ENCODE peak calls at places on chromosomes 7 and 10, in four cellular contexts. W is fibroblast of lung, C is upper lobe of right lung, U is H9. G is an unnamed sample.

GRCh38 chr7:13639416-13639815 is 350.1 kb downstream of the ETV1 start:
- DNase-seq in W (no peak), U (no peak), C (no peak), G (no peak)

GRCh38 chr10:5585517-5586222 is 60.9 kb downstream of the CALML3 start:
- DNase-seq in W (peak), C (peak), U (no peak), G (no peak)

GRCh38 chr7:23012797-23013714 is 874 bp downstream of the HYCC1 start:
- DNase-seq in C (peak), U (peak), W (peak), G (peak)

GRCh38 chr10:124220547-124220946 is 127.1 kb upstream of the CHST15 start:
- DNase-seq in U (no peak), C (no peak), W (no peak), G (no peak)

GRCh38 chr10:12782537-12782936 is 219.0 kb downstream of the CCDC3 start:
- DNase-seq in C (no peak), W (no peak), U (peak), G (no peak)

GRCh38 chr7:27364344-27364758 is 121.7 kb downstream of the EVX1 start:
- DNase-seq in U (no peak), W (peak), C (no peak), G (peak)

GRCh38 chr10:102752934-102753664 is 9.4 kb downstream of the WBP1L start:
- DNase-seq in W (peak), U (peak), C (no peak), G (no peak)

GRCh38 chr10:70604106-70604505 is 1.6 kb upstream of the PRF1 start:
- DNase-seq in U (no peak), C (no peak), W (no peak), G (no peak)

GRCh38 chr7:157667261-157667660 is 330.5 kb downstream of the DNAJB6 start:
- DNase-seq in W (no peak), C (no peak), U (no peak), G (no peak)

GRCh38 chr10:51510231-51510630 is 189.2 kb downstream of the CSTF2T start:
- DNase-seq in U (no peak), W (peak), C (no peak), G (no peak)

GRCh38 chr7:116377721-116378120 is 121.8 kb upstream of the CAV2 start:
- DNase-seq in W (no peak), U (no peak), C (no peak), G (no peak)

GRCh38 chr7:65441010-65441409 is 67.4 kb downstream of the ZNF92 start:
- DNase-seq in W (peak), C (no peak), U (no peak), G (no peak)

GRCh38 chr10:25061711-25062455 is 45.5 kb downstream of the THNSL1 start:
- DNase-seq in C (no peak), U (no peak), W (peak), G (no peak)

GRCh38 chr10:114520453-114520852 is 116.2 kb upstream of the AFAP1L2 start:
- DNase-seq in W (peak), C (no peak), U (no peak), G (no peak)

GRCh38 chr7:4739528-4739992 is 35.9 kb upstream of the AP5Z1 start:
- DNase-seq in U (no peak), C (no peak), W (peak), G (no peak)

GRCh38 chr7:55006499-55006898 is 12.3 kb upstream of the EGFR start:
- DNase-seq in C (no peak), U (peak), W (no peak), G (no peak)

DNA sequence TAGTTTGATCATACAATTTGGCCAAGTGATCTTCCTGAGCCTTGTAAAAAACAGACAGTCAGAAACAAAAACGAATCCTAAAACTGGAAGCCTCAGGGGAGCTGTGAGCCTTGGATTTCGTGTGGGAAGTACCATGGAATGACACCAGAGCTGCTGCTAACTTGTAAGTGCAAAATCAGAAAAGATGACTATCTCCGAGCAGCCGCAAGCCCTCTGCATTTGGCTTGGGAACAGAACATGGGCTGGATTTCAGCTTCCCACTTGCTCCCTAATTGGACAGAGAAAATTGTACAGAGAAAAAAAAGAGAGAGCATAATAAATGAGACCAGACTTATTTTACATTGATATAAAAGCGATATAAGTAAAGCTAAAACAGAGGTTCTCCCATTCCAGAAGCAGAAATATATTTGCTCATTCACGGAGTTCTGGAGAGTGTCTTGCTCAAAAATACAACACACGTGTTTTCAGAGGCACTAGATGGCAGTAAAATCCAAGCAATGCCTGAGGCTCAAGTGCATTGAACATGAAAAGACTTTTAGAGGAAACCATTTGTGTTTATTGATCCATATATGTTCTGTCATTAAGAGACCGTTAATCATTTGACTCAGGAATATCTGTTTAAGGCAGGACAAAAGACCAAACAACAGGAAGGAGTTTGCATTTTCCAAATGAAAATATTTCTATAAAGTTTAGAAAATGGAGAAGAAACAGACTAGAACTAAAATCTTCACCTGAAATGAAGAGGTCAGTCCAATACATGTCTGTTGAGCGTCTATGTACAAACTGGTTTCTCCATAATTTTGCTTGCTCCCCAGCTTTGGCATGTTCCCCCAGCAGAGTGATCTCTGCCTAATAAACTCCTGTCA is 78.3 kb upstream of the SLC26A5 start:
- DNase-seq in C (no peak), U (no peak), W (peak), G (no peak)
- TF ChIP-seq CTCF in C (peak), U (peak), W (peak), G (no peak)

GRCh38 chr7:139109983-139110411 is 477 bp upstream of the ZC3HAV1 start:
- DNase-seq in C (no peak), W (no peak), U (no peak), G (no peak)

GRCh38 chr7:139106959-139107358 is 2.6 kb downstream of the ZC3HAV1 start:
- DNase-seq in C (no peak), U (no peak), W (no peak), G (no peak)

GRCh38 chr7:139109188-139109982 is at the start of gene ZC3HAV1:
- DNase-seq in W (peak), C (peak), U (peak), G (peak)

GRCh38 chr7:139111147-139111546 is 1.6 kb upstream of the ZC3HAV1 start:
- DNase-seq in U (no peak), C (no peak), W (no peak), G (no peak)

DNA sequence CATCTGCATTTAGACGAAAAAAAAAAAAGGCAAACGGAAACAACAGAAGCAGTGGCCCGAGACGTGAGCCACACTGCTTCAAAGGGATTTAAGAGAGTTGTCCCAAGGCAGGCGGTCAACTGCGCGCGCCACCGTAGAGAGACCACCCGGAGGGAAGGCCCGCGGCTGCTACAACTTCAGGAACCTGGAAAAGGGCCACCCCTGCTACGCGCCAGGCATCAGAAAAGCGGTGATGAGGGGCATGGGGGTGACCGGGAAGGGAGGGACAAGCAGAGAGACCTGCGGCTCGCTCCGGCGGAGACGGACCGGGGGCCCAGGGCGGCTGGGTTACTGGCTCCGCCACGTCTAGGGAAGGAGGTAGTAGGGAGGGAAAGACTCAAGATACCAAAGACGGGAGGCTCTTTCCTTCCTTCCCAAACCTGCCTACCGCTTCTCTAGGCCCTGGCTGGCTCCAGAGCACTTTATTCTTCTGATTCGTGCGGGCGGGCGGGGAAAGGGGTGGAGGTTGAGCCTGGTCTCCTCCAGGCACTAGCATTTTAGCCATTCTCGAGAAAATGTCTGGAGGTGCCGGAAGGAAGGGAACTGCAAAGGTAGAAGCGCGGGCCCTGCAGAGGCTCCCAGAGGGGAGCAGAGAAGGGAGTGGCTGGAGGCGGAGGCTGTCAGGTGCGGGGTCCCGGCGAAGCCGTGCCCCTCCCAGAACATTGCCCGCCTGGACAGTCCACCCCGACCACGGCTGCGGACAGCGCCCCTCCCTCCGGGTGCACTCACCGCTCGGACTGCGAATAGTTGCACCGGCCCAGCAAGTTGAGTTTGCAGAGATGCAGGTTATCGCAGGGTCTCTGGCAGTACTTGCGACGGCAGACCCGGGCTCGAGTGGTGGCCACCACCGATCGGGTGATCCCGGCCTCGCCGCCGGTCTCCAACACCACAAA is 998 bp downstream of the ZC3HAV1 start:
- DNase-seq in C (peak), W (peak), U (peak), G (no peak)
- TF ChIP-seq CTCF in C (no peak), W (no peak), U (no peak), G (no peak)

DNA sequence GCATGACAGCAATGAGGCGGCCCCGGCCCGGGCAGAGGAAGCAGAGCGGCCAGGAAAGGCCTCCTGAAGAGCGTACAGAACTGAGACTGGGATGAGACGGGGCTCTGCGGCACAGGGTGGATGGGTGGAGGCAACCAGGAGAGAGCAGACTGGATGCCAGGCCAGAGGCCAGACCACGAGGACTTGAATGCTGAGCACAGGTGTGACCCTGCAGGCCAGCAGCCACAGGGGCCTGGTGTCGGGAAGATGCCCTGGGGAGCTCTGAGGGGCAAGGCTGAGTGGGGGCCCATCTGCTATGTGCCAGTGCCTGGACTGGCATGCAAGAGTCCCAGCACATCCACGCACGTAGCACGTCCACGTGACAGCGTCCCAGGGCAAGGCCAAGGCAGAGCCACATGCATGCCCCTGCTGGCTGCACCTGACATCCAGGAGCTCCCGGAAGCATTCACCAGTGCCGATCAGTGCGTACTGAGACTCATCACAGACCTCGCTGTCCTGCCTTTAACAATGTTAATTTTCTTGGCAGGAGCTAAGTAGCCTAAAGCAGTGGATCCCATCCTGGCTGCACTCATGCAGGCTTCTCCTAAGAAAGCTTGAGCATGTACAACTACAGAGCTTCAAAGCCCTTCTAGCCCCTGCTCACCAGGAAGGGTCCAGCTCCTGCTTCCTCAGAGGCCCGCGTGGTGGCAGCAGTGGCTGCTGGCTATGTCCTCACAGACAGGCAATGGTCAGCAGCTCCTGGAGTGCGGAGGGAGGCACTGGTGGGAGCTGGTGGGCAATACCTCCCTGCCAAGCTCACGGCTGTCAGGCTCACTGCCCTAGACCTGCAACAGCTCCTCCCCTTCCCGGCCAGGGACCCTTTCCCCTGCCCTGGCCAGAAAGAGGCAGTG is 18.0 kb downstream of the GRID1 start:
- DNase-seq in U (peak), C (peak), W (no peak), G (no peak)
- TF ChIP-seq CTCF in U (peak), C (no peak), W (no peak), G (no peak)

GRCh38 chr7:134723904-134724303 is 55.5 kb upstream of the CALD1 start:
- DNase-seq in W (no peak), C (no peak), U (no peak), G (no peak)

GRCh38 chr7:134727711-134728110 is 51.7 kb upstream of the CALD1 start:
- DNase-seq in U (no peak), C (no peak), W (peak), G (no peak)

GRCh38 chr7:134726581-134726980 is 52.9 kb upstream of the CALD1 start:
- DNase-seq in U (no peak), C (no peak), W (no peak), G (no peak)

GRCh38 chr7:134722786-134723322 is 56.6 kb upstream of the CALD1 start:
- DNase-seq in C (no peak), U (no peak), W (no peak), G (no peak)

DNA sequence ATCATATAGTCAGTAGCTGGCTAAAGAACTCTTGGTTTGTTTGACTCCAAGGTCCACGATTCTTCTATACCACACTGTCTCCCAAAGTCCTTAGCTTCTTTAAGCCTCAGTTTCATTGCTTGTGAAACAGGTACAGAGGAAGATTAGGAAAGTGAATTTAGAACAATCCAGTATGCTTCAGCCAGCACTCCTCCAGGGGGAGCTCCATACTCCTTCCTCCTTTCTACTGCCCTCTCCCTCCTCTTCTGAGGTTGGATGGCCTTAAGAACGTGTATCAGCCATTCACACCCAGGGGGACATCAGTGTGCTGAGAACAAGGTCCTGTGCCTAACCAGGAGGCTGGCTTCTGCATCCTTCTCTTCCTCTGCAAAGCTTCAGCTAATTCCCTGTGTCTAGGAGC is 54.8 kb upstream of the CALD1 start:
- DNase-seq in W (peak), U (peak), C (no peak), G (no peak)
- TF ChIP-seq CTCF in W (peak), U (peak), C (peak), G (no peak)

DNA sequence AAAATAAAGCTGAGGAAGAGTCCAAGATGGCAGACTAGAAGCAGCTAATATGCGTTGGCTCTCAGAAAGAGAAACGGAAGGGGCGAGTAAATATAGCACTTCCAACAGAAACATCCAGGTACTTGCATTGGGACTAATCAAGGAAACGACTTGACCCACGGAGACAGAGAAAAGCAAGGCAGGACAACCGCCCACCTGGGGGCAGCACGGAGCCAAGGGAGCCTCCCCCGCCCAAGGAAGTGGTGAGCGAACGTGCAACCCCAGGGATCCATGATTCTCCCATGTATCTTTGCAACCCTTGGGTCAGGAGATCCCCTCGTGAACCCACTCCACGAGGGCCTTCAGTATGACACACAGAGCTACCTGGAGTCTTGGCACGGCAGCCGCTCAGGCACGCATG is 45.4 kb upstream of the GRM3 start:
- DNase-seq in C (peak), W (no peak), U (peak), G (no peak)
- TF ChIP-seq CTCF in C (no peak), W (no peak), U (peak), G (no peak)

DNA sequence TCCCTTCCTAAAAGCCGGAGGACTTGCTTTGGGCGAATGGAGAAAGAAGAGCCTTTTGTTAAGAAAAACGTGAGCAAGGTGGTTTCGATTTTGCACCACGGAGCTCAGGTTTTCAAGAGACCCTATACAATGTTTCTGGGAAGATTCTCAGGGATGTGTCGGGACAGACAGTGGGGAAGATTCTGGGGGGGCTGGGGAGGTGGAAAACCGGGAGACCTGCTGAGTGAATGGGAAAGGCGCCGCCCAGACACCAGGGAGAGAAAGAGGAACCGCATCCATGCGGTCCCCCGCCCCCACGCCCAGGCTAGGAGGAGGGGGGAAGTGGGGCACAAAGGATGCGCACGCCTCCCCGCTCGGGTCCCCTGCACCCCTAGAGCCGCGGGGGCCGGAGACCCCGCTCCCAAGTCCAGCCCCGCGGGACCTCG is 726 bp downstream of the YWHAG start:
- DNase-seq in W (no peak), C (peak), U (no peak), G (peak)
- TF ChIP-seq CTCF in W (no peak), C (no peak), U (no peak), G (no peak)

DNA sequence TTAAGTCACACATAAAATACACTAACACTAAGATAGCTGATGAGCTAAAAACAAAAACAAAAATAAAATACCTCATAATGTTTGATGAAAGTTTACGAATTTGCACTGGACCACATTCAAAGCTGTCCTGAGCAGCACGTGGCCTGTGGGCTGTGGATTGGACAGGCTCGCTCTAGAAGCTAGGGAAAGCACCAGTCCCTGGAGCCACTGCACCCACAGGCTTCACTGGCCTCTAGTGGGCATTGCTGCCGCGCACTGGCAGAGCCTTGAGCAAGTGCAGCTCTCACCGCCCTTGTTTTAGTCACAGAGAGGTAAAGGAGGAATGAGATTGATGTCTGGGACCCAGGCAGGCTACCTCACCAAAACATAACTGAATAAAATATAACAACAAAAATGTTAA is 67.6 kb downstream of the PAX2 start:
- DNase-seq in U (no peak), W (no peak), C (peak), G (no peak)
- TF ChIP-seq CTCF in U (no peak), W (no peak), C (no peak), G (no peak)

DNA sequence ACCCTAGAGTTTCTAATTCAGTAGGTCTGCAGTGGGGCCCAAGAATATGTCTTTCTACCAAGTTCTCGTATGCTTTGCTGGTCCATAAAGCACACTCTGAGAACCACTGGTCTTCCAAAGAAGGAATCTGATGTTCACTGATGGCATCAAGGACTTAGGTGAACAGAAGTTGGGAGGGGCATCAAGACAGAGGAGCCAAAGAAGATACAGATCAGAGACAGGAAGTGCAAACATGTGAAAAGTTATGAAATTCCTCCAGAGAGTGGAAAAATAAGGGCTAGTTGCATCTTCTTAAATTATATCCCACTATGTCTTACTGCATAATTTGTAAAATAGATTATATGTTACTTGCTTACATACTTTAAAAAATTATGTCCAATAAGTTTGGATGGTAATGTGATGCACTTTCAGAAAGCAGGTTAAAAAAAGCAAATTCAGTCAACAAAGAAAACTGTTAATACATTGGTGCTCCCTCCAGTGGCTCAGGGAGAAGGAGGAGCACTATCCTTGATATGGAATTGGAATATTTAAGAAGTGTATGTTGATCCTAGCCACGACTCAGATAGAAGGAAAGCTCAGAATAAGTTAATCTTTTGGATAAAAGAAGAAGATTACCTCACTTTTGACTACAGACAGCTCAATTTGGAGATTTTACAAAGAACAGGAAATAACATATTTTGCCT is 35.8 kb downstream of the CREB3L2 start:
- DNase-seq in U (no peak), W (no peak), C (no peak), G (no peak)
- TF ChIP-seq CTCF in U (no peak), W (peak), C (no peak), G (no peak)

GRCh38 chr10:37707829-37708578 is 149.4 kb downstream of the ZNF248 start:
- DNase-seq in C (no peak), W (no peak), U (no peak), G (no peak)
- TF ChIP-seq CTCF in C (no peak), W (no peak), U (no peak), G (no peak)

G was measured in omental fat pad.